ENCODE peak calls at places on chromosomes 1 and 21, in nine cellular contexts. C is fibroblast of the aortic adventitia; Z is SK-N-SH; P is stimulated activated CD4-positive, alpha-beta T cell treated with anti-CD3 and anti-CD28 coated beads, Interleukin-4, amount 100 ng/mL, for 48 hours; L is T-helper 9 cell; U is GM20000; G is naive thymus-derived CD4-positive, alpha-beta T cell; H is H54; O is activated T-helper 2 cell treated with anti-CD3 and anti-CD28 coated beads, Interferon-gamma antibody, Interleukin-2, Interleukin-4, amounts not matched to agents 10 μg/mL and 5 μg/mL and 100 μg/mL, durations not matched to agents 14 hours and 24 hours and 36 hours. Y is an unnamed sample.

GRCh38 chr1:153572569-153573015 is 6.9 kb upstream of the S100A2 start:
- DNase-seq in C (peak), Z (peak), P (peak), L (no peak), U (peak), G (peak), H (peak), O (peak), Y (peak)

GRCh38 chr21:39385299-39386145 is 36.6 kb upstream of the HMGN1 start:
- DNase-seq in C (peak), Z (peak), P (peak), L (no peak), U (peak), G (peak), H (no peak), O (peak), Y (no peak)

GRCh38 chr1:45452503-45452902 is 38.5 kb downstream of the TESK2 start:
- DNase-seq in C (no peak), Z (no peak), P (no peak), L (no peak), U (no peak), G (no peak), H (no peak), O (no peak), Y (no peak)

GRCh38 chr21:42514883-42515228 is 1.2 kb downstream of the SLC37A1 start:
- DNase-seq in C (no peak), Z (no peak), P (no peak), L (no peak), U (no peak), G (no peak), H (no peak), O (no peak), Y (no peak)

GRCh38 chr1:7650801-7651200 is 120.3 kb upstream of the VAMP3 start:
- DNase-seq in C (no peak), Z (no peak), P (no peak), L (no peak), U (no peak), G (no peak), H (no peak), O (no peak), Y (no peak)

GRCh38 chr21:45993210-45994085 is 11.9 kb downstream of the COL6A1 start:
- DNase-seq in C (no peak), Z (no peak), P (no peak), L (no peak), U (no peak), G (no peak), H (no peak), O (no peak), Y (no peak)

GRCh38 chr1:228810855-228811654 is 75.8 kb downstream of the RHOU start:
- DNase-seq in C (no peak), Z (no peak), P (no peak), L (no peak), U (peak), G (no peak), H (no peak), O (no peak), Y (no peak)

GRCh38 chr1:103788377-103788776 is 38.7 kb downstream of the AMY1C start:
- DNase-seq in C (peak), Z (no peak), P (no peak), L (no peak), U (no peak), G (no peak), H (no peak), O (no peak), Y (no peak)

GRCh38 chr1:87203890-87204289 is 124.8 kb upstream of the LMO4 start:
- DNase-seq in C (peak), Z (no peak), P (no peak), L (no peak), U (no peak), G (no peak), H (no peak), O (no peak), Y (no peak)

GRCh38 chr1:238409191-238409846 is 518.6 kb upstream of the ZP4 start:
- DNase-seq in C (peak), Z (no peak), P (no peak), L (no peak), U (no peak), G (no peak), H (peak), O (no peak), Y (no peak)

GRCh38 chr1:28056129-28056925 is 32.1 kb downstream of the EYA3 start:
- DNase-seq in C (no peak), Z (no peak), P (peak), L (peak), U (peak), G (no peak), H (no peak), O (peak), Y (peak)

GRCh38 chr1:24850353-24850905 is 79.6 kb downstream of the RUNX3 start:
- DNase-seq in C (peak), Z (no peak), P (no peak), L (no peak), U (no peak), G (no peak), H (no peak), O (no peak), Y (no peak)

GRCh38 chr1:153339802-153340201 is 8.8 kb downstream of the PGLYRP4 start:
- DNase-seq in C (no peak), Z (no peak), P (no peak), L (no peak), U (peak), G (no peak), H (no peak), O (no peak), Y (no peak)

GRCh38 chr1:161069731-161070270 is at the start of gene ARHGAP30:
- DNase-seq in C (no peak), Z (no peak), P (peak), L (peak), U (peak), G (peak), H (no peak), O (peak), Y (peak)

GRCh38 chr1:230283678-230284077 is 142.5 kb downstream of the PGBD5 start:
- DNase-seq in C (no peak), Z (no peak), P (no peak), L (no peak), U (no peak), G (no peak), H (no peak), O (no peak), Y (no peak)

GRCh38 chr1:53321366-53321765 is 6.5 kb downstream of the LRP8 start:
- DNase-seq in C (no peak), Z (no peak), P (no peak), L (no peak), U (no peak), G (no peak), H (no peak), O (no peak), Y (no peak)

GRCh38 chr21:46442938-46443337 is 15.8 kb upstream of the DIP2A start:
- DNase-seq in C (no peak), Z (no peak), P (no peak), L (no peak), U (no peak), G (no peak), H (no peak), O (no peak), Y (no peak)

GRCh38 chr1:2451744-2452582 is 24.1 kb upstream of the PLCH2 start:
- DNase-seq in C (peak), Z (no peak), P (no peak), L (no peak), U (no peak), G (no peak), H (peak), O (no peak), Y (no peak)

GRCh38 chr1:68199603-68200002 is 32.7 kb downstream of the WLS start:
- DNase-seq in C (no peak), Z (no peak), P (no peak), L (no peak), U (no peak), G (no peak), H (no peak), O (no peak), Y (no peak)

GRCh38 chr1:24742090-24742938 is 2.9 kb upstream of the CLIC4 start:
- DNase-seq in C (peak), Z (no peak), P (no peak), L (no peak), U (no peak), G (no peak), H (peak), O (no peak), Y (no peak)

GRCh38 chr21:42799516-42799915 is 79.8 kb downstream of the WDR4 start:
- DNase-seq in C (no peak), Z (no peak), P (no peak), L (no peak), U (no peak), G (no peak), H (no peak), O (no peak), Y (no peak)

GRCh38 chr1:170545476-170545875 is 13.5 kb downstream of the GORAB start:
- DNase-seq in C (peak), Z (no peak), P (no peak), L (no peak), U (no peak), G (no peak), H (no peak), O (no peak), Y (no peak)

GRCh38 chr21:31142600-31142999 is 104.3 kb upstream of the KRTAP19-8 start:
- DNase-seq in C (no peak), Z (peak), P (no peak), L (no peak), U (no peak), G (peak), H (no peak), O (no peak), Y (no peak)

GRCh38 chr1:192604979-192605620 is 29.5 kb downstream of the RGS1 start:
- DNase-seq in C (no peak), Z (no peak), P (no peak), L (no peak), U (no peak), G (no peak), H (no peak), O (no peak), Y (peak)

GRCh38 chr21:45362748-45363145 is 42.2 kb upstream of the COL18A1 start:
- DNase-seq in C (no peak), Z (no peak), P (no peak), L (no peak), U (no peak), G (no peak), H (no peak), O (no peak), Y (no peak)

GRCh38 chr1:233216009-233216408 is 79.5 kb downstream of the PCNX2 start:
- DNase-seq in C (no peak), Z (no peak), P (no peak), L (no peak), U (no peak), G (no peak), H (no peak), O (no peak), Y (no peak)

GRCh38 chr1:25361901-25362300 is 23.8 kb downstream of the TMEM50A start:
- DNase-seq in C (no peak), Z (no peak), P (no peak), L (no peak), U (no peak), G (no peak), H (no peak), O (no peak), Y (no peak)

GRCh38 chr1:210144736-210145135 is 87.9 kb upstream of the SERTAD4 start:
- DNase-seq in C (no peak), Z (no peak), P (no peak), L (no peak), U (no peak), G (no peak), H (no peak), O (no peak), Y (no peak)

GRCh38 chr1:67535474-67535873 is 105.3 kb upstream of the SERBP1 start:
- DNase-seq in C (peak), Z (peak), P (peak), L (peak), U (peak), G (no peak), H (peak), O (peak), Y (no peak)

GRCh38 chr1:224517171-224517570 is 82.6 kb upstream of the WDR26 start:
- DNase-seq in C (no peak), Z (no peak), P (no peak), L (no peak), U (no peak), G (no peak), H (no peak), O (no peak), Y (no peak)

GRCh38 chr1:63575340-63575826 is 17.8 kb upstream of the PGM1 start:
- DNase-seq in C (peak), Z (peak), P (no peak), L (no peak), U (no peak), G (peak), H (no peak), O (no peak), Y (no peak)

GRCh38 chr1:225464851-225465792 is 37.3 kb upstream of the LBR start:
- DNase-seq in C (no peak), Z (no peak), P (no peak), L (no peak), U (no peak), G (no peak), H (no peak), O (no peak), Y (no peak)

GRCh38 chr1:50978144-50978851 is 8.3 kb downstream of the CDKN2C start:
- DNase-seq in C (peak), Z (peak), P (no peak), L (no peak), U (peak), G (peak), H (peak), O (no peak), Y (peak)

Y was measured in GF-D8.